ENCODE peak calls at places on chromosome 7, in nine cellular contexts. Q is stimulated activated naive CD4-positive, alpha-beta T cell; G is PC-9; U is stimulated activated naive B cell treated with anti-CD40 and anti-IgM and Interleukin-4, amounts not matched to agents 10 μg/mL and 1 μg/mL and 100 μg/mL, for 72 hours; S is stimulated activated CD8-positive, alpha-beta memory T cell treated with anti-CD3 and anti-CD28 coated beads, Interleukin-2, amount 100 ng/mL, for 48 hours; T is lower lobe of right lung; L is GM23248; W is hippocampal formation; D is CD4-positive, CD25-positive, alpha-beta regulatory T cell. R is an unnamed sample.

GRCh38 chr7:26668821-26669220 is 195.6 kb downstream of the SKAP2 start:
- DNase-seq in U (no peak), Q (no peak), L (no peak), D (no peak), S (no peak), T (no peak), W (no peak), G (no peak), R (no peak)

GRCh38 chr7:73308665-73309214 is at the start of gene NSUN5:
- DNase-seq in G (peak), T (peak), W (peak), U (peak), L (peak), Q (peak), S (peak), D (peak), R (peak)

GRCh38 chr7:139646566-139646965 is 123.1 kb downstream of the CLEC2L start:
- DNase-seq in Q (no peak), S (no peak), G (no peak), W (peak), T (no peak), U (no peak), D (no peak), L (no peak), R (no peak)

GRCh38 chr7:106418094-106418493 is 133.3 kb upstream of the NAMPT start:
- DNase-seq in U (no peak), W (no peak), Q (no peak), S (no peak), D (no peak), G (peak), T (no peak), L (peak), R (peak)

GRCh38 chr7:93044147-93044810 is 73.5 kb downstream of the SAMD9 start:
- DNase-seq in G (no peak), W (no peak), L (peak), T (no peak), Q (no peak), U (no peak), S (no peak), D (no peak), R (no peak)

GRCh38 chr7:23062452-23062851 is 43.1 kb upstream of the KLHL7 start:
- DNase-seq in D (no peak), Q (no peak), L (peak), S (peak), U (no peak), W (no peak), G (no peak), T (no peak), R (no peak)

GRCh38 chr7:36153571-36154097 is 580 bp downstream of the EEPD1 start:
- DNase-seq in T (peak), S (no peak), D (no peak), L (peak), U (peak), G (no peak), W (peak), Q (peak), R (no peak)

GRCh38 chr7:23473848-23474097 is 3.5 kb upstream of the IGF2BP3 start:
- DNase-seq in W (no peak), U (no peak), T (no peak), L (no peak), G (no peak), S (no peak), Q (no peak), D (no peak), R (no peak)

GRCh38 chr7:33463131-33463530 is 333.8 kb downstream of the BBS9 start:
- DNase-seq in W (no peak), S (no peak), D (no peak), T (no peak), Q (no peak), L (peak), U (no peak), G (no peak), R (no peak)

R was measured in right atrium auricular region.